ENCODE peak calls at places on chromosomes 16 and 17, in ten cellular contexts. Y, T, I, N, F, D, Z, V, R and C are unnamed samples.

GRCh38 chr17:62767997-62768396 is 40.1 kb downstream of the MARCHF10 start:
- DNase-seq in T (no peak), Z (no peak), V (no peak), D (no peak), Y (no peak), I (no peak), N (no peak), R (no peak), F (no peak), C (no peak)

GRCh38 chr16:81514041-81514559 is 69.5 kb downstream of the CMIP start:
- DNase-seq in F (no peak), T (no peak), V (no peak), R (no peak), D (no peak), N (no peak), I (no peak), Y (no peak), Z (no peak), C (no peak)

GRCh38 chr16:3800477-3801270 is 79.8 kb downstream of the CREBBP start:
- DNase-seq in N (no peak), I (no peak), T (no peak), Z (no peak), V (no peak), R (no peak), Y (no peak), F (no peak), D (no peak), C (no peak)

GRCh38 chr17:16969931-16970906 is 1.7 kb downstream of the TNFRSF13B start:
- DNase-seq in F (no peak), R (no peak), V (no peak), I (no peak), N (no peak), Z (no peak), T (no peak), Y (no peak), D (no peak), C (no peak)

GRCh38 chr16:16036359-16036792 is 87.0 kb downstream of the ABCC1 start:
- DNase-seq in I (no peak), N (no peak), F (no peak), V (peak), D (no peak), T (no peak), Y (no peak), Z (no peak), R (no peak), C (no peak)

GRCh38 chr17:13786000-13786598 is 184.4 kb upstream of the HS3ST3A1 start:
- DNase-seq in I (no peak), V (no peak), Y (no peak), R (no peak), Z (no peak), D (no peak), T (no peak), N (no peak), F (peak), C (no peak)

GRCh38 chr17:80443916-80444708 is 29.1 kb downstream of the ENDOV start:
- DNase-seq in V (no peak), Z (no peak), T (no peak), I (no peak), N (no peak), F (no peak), D (no peak), Y (no peak), R (no peak), C (peak)

GRCh38 chr17:1552911-1553310 is 9.7 kb downstream of the PITPNA start:
- DNase-seq in Z (no peak), I (no peak), F (no peak), R (no peak), Y (no peak), D (no peak), N (no peak), V (no peak), T (no peak), C (no peak)

GRCh38 chr17:11308550-11308949 is 67.5 kb downstream of the SHISA6 start:
- DNase-seq in N (no peak), V (peak), D (no peak), R (no peak), Y (no peak), F (no peak), Z (no peak), I (no peak), T (no peak), C (no peak)